ENCODE peak calls at places on chromosomes 11 and 22, in six cellular contexts. K, R, V, S, T and G are unnamed samples.

GRCh38 chr11:118155781-118156530 is 3.3 kb upstream of the SCN4B start:
- DNase-seq in K (no peak), R (no peak), V (no peak), S (no peak), T (no peak), G (no peak)

GRCh38 chr22:39125622-39126021 is 26.9 kb downstream of the CBX7 start:
- DNase-seq in K (no peak), R (no peak), V (no peak), S (no peak), T (no peak), G (no peak)

GRCh38 chr22:42419328-42419881 is 12.8 kb downstream of the NFAM1 start:
- DNase-seq in K (no peak), R (no peak), V (no peak), S (no peak), T (no peak), G (peak; percentile 30)

GRCh38 chr11:6498121-6498520 is 1.0 kb downstream of the DNHD1 start:
- DNase-seq in K (no peak), R (peak; percentile 20), V (no peak), S (peak; percentile 52), T (no peak), G (no peak)

GRCh38 chr22:19488884-19489843 is 9.4 kb downstream of the CDC45 start:
- DNase-seq in K (no peak), R (no peak), V (no peak), S (no peak), T (no peak), G (no peak)

GRCh38 chr11:116771935-116772334 is 852 bp downstream of the BUD13 start:
- DNase-seq in K (no peak), R (no peak), V (no peak), S (no peak), T (no peak), G (no peak)

GRCh38 chr11:121534131-121535093 is 81.6 kb upstream of the SORL1-AS1 start:
- DNase-seq in K (peak; percentile 15), R (no peak), V (no peak), S (no peak), T (no peak), G (no peak)

GRCh38 chr11:134676516-134677287 is 264.7 kb upstream of the B3GAT1 start:
- DNase-seq in K (no peak), R (no peak), V (no peak), S (no peak), T (no peak), G (no peak)

GRCh38 chr22:22061085-22062077 is 78.8 kb upstream of the TOP3B start:
- DNase-seq in K (no peak), R (no peak), V (peak; percentile 30), S (peak; percentile 2), T (no peak), G (no peak)

GRCh38 chr11:47394322-47395224 is 13.8 kb upstream of the SLC39A13 start:
- DNase-seq in K (peak; percentile 63), R (no peak), V (peak; percentile 53), S (no peak), T (peak; percentile 29), G (no peak)

GRCh38 chr22:32473388-32473952 is 1.1 kb upstream of the FBXO7 start:
- DNase-seq in K (no peak), R (peak; percentile 38), V (no peak), S (peak; percentile 31), T (peak; percentile 35), G (peak; percentile 32)
- H3K27me3 ChIP-seq in K (peaks cover 2% of the 10 kb centered on the region), R (no peaks in the 10 kb centered on the region), V (no peaks in the 10 kb centered on the region), S (no peaks in the 10 kb centered on the region), T (peaks cover 3% of the 10 kb centered on the region), G (no peaks in the 10 kb centered on the region)

DNA sequence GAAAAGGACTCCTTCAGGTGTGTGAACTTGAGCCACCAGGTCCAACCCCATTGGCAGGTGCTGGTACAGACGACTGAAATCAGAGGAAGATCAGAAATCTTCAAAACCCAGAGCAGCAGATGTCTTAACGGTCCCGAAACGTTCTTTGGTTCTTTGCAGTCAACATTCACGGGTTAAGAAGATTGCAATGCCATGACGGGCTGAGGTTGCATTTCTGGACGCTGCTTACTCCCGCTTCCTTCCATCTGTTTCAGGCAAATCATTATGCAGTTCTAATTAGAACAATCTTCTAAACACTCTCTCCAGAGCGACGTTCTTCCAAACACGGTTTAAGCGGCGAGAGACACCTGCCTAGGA is 504 bp upstream of the LUZP2 start:
- DNase-seq in K (no peak), R (no peak), V (no peak), S (peak; percentile 13), T (no peak), G (no peak)
- H3K27me3 ChIP-seq in K (peaks cover 22% of the 10 kb centered on the region), R (peaks cover 17% of the 10 kb centered on the region), V (peaks cover 3% of the 10 kb centered on the region), S (peaks cover 3% of the 10 kb centered on the region), T (peaks cover 3% of the 10 kb centered on the region), G (no peaks in the 10 kb centered on the region)

GRCh38 chr22:37470087-37470445 is 16.1 kb downstream of the MFNG start:
- DNase-seq in K (no peak), R (no peak), V (no peak), S (no peak), T (no peak), G (no peak)

GRCh38 chr22:37467556-37467955 is 18.6 kb downstream of the MFNG start:
- DNase-seq in K (no peak), R (no peak), V (no peak), S (no peak), T (no peak), G (no peak)

GRCh38 chr22:37472418-37473006 is 13.7 kb downstream of the MFNG start:
- DNase-seq in K (no peak), R (peak; percentile 53), V (no peak), S (no peak), T (peak; percentile 33), G (peak; percentile 60)

GRCh38 chr22:37471721-37472417 is 14.3 kb downstream of the MFNG start:
- DNase-seq in K (no peak), R (no peak), V (no peak), S (no peak), T (no peak), G (no peak)

GRCh38 chr22:37469416-37470086 is 16.6 kb downstream of the MFNG start:
- DNase-seq in K (no peak), R (no peak), V (no peak), S (no peak), T (no peak), G (no peak)
- H3K27me3 ChIP-seq in K (no peaks in the 10 kb centered on the region), R (no peaks in the 10 kb centered on the region), V (peaks cover 1% of the 10 kb centered on the region), S (peaks cover 17% of the 10 kb centered on the region), T (no peaks in the 10 kb centered on the region), G (no peaks in the 10 kb centered on the region)

GRCh38 chr22:36560001-36560400 is 31.0 kb upstream of the EIF3D start:
- DNase-seq in K (no peak), R (no peak), V (no peak), S (no peak), T (no peak), G (no peak)
- H3K27me3 ChIP-seq in K (peaks cover 27% of the 10 kb centered on the region), R (peaks cover 4% of the 10 kb centered on the region), V (peaks cover 9% of the 10 kb centered on the region), S (peaks cover 3% of the 10 kb centered on the region), T (peaks cover 23% of the 10 kb centered on the region), G (peaks cover 10% of the 10 kb centered on the region)